ENCODE peak calls at places on chromosomes 11 and 22, in four cellular contexts. S, G, C and M are unnamed samples.

GRCh38 chr11:5809122-5809519 is 397 bp downstream of the OR52N2 start:
- DNase-seq in S (no peak), G (no peak), C (peak; percentile 7), M (no peak)

GRCh38 chr11:76768091-76769047 is 14.8 kb upstream of the TSKU start:
- DNase-seq in C (no peak), S (no peak), G (no peak), M (no peak)

GRCh38 chr11:60744114-60744513 is 12.6 kb upstream of the MS4A15 start:
- DNase-seq in S (no peak), C (no peak), G (no peak), M (no peak)

GRCh38 chr11:69415411-69416122 is 65.9 kb upstream of the LINC01488 start:
- DNase-seq in G (no peak), S (no peak), C (no peak), M (no peak)

GRCh38 chr22:27238935-27239510 is 562.5 kb downstream of the MN1 start:
- DNase-seq in C (no peak), S (no peak), G (no peak), M (no peak)

GRCh38 chr22:48925450-48925849 is 902.2 kb downstream of the BRD1 start:
- DNase-seq in C (no peak), S (no peak), G (no peak), M (no peak)

GRCh38 chr22:24430431-24431308 is 3.3 kb downstream of the ADORA2A start:
- DNase-seq in C (no peak), S (no peak), G (no peak), M (no peak)

GRCh38 chr11:71988050-71988449 is 10.7 kb upstream of the IL18BP start:
- DNase-seq in G (no peak), S (no peak), C (no peak), M (no peak)

GRCh38 chr11:64385953-64386704 is 27.2 kb downstream of the RPS6KA4 start:
- DNase-seq in C (no peak), S (no peak), G (no peak), M (no peak)

GRCh38 chr22:30201970-30202369 is 44.6 kb downstream of the LIF start:
- DNase-seq in C (no peak), S (no peak), G (no peak), M (no peak)

GRCh38 chr22:22856364-22856763 is 31.3 kb upstream of the IGLL5 start:
- DNase-seq in S (no peak), G (no peak), C (no peak), M (no peak)

GRCh38 chr11:73072935-73073481 is 69.1 kb downstream of the FCHSD2 start:
- DNase-seq in C (no peak), G (no peak), S (no peak), M (peak; percentile 46)

GRCh38 chr11:77619576-77620198 is 17.9 kb downstream of the CLNS1A start:
- DNase-seq in S (peak; percentile 4), C (peak; percentile 34), G (no peak), M (peak; percentile 29)

GRCh38 chr11:36540998-36541397 is 26.8 kb upstream of the RAG1 start:
- DNase-seq in C (peak; percentile 34), S (peak; percentile 5), G (no peak), M (peak; percentile 59)

GRCh38 chr11:96219981-96220623 is 122.9 kb downstream of the MAML2 start:
- DNase-seq in S (no peak), G (no peak), C (peak; percentile 0), M (no peak)

GRCh38 chr22:43202326-43202725 is 15.4 kb upstream of the TTLL12 start:
- DNase-seq in S (no peak), G (no peak), C (no peak), M (no peak)

GRCh38 chr11:17531818-17532131 is 12.4 kb downstream of the USH1C start:
- DNase-seq in S (no peak), G (no peak), C (no peak), M (no peak)

GRCh38 chr11:119207300-119207570 is 1.1 kb downstream of the CBL start:
- DNase-seq in C (no peak), S (no peak), G (no peak), M (no peak)

GRCh38 chr11:126467471-126467870 is 112.0 kb downstream of the ST3GAL4 start:
- DNase-seq in S (no peak), C (no peak), G (no peak), M (no peak)

GRCh38 chr11:1082346-1082727 is 7.7 kb downstream of the MUC2 start:
- DNase-seq in G (no peak), C (no peak), S (no peak), M (no peak)

GRCh38 chr22:29798318-29798717 is 31.1 kb downstream of the UQCR10 start:
- DNase-seq in C (no peak), G (no peak), S (no peak), M (peak; percentile 56)

GRCh38 chr11:46912526-46913150 is 5.7 kb downstream of the LRP4 start:
- DNase-seq in G (no peak), S (no peak), C (no peak), M (no peak)

GRCh38 chr11:15845261-15845660 is 511.1 kb downstream of the SOX6 start:
- DNase-seq in S (no peak), C (no peak), G (no peak), M (no peak)

GRCh38 chr11:110782616-110783015 is 70.4 kb upstream of the ARHGAP20 start:
- DNase-seq in G (no peak), S (no peak), C (no peak), M (no peak)